ENCODE peak calls at places on chromosome 14, in seven cellular contexts. One of them, this sample, is unnamed.

GRCh38 chr14:102396531-102396930 is 33.8 kb downstream of the TECPR2 start:
- DNase-seq in GM10248: no peak
- DNase-seq in mucosa of gallbladder: no peak
- DNase-seq in prostate gland: no peak
- DNase-seq in uterus: no peak
- DNase-seq in H7: no peak
- DNase-seq in NCI-H345: no peak
- DNase-seq in this sample: no peak

GRCh38 chr14:94126800-94127199 is 2.6 kb downstream of the IFI27L2 start:
- DNase-seq in uterus: no peak
- DNase-seq in GM10248: no peak
- DNase-seq in prostate gland: no peak
- DNase-seq in H7: no peak
- DNase-seq in NCI-H345: no peak
- DNase-seq in mucosa of gallbladder: no peak
- DNase-seq in this sample: no peak

GRCh38 chr14:56143025-56143424 is 24.8 kb downstream of the PELI2 start:
- DNase-seq in H7: no peak
- DNase-seq in NCI-H345: no peak
- DNase-seq in prostate gland: no peak
- DNase-seq in uterus: no peak
- DNase-seq in mucosa of gallbladder: no peak
- DNase-seq in GM10248: no peak
- DNase-seq in this sample: no peak

GRCh38 chr14:103207404-103208072 is 84.3 kb downstream of the TNFAIP2 start:
- DNase-seq in mucosa of gallbladder: no peak
- DNase-seq in H7: peak; percentile 83
- DNase-seq in NCI-H345: peak; percentile 6
- DNase-seq in GM10248: no peak
- DNase-seq in uterus: peak; percentile 56
- DNase-seq in prostate gland: no peak
- DNase-seq in this sample: no peak

GRCh38 chr14:72614365-72614764 is 279.5 kb downstream of the DPF3 start:
- DNase-seq in NCI-H345: no peak
- DNase-seq in uterus: no peak
- DNase-seq in H7: no peak
- DNase-seq in prostate gland: no peak
- DNase-seq in GM10248: no peak
- DNase-seq in mucosa of gallbladder: no peak
- DNase-seq in this sample: no peak

GRCh38 chr14:52596320-52596719 is 43.7 kb downstream of the GPR137C start:
- DNase-seq in GM10248: no peak
- DNase-seq in mucosa of gallbladder: no peak
- DNase-seq in uterus: no peak
- DNase-seq in NCI-H345: peak; percentile 94
- DNase-seq in H7: no peak
- DNase-seq in prostate gland: no peak
- DNase-seq in this sample: no peak

GRCh38 chr14:67623114-67623513 is 3.4 kb downstream of the ARG2 start:
- DNase-seq in H7: no peak
- DNase-seq in uterus: no peak
- DNase-seq in prostate gland: peak; percentile 66
- DNase-seq in mucosa of gallbladder: no peak
- DNase-seq in GM10248: no peak
- DNase-seq in NCI-H345: no peak
- DNase-seq in this sample: no peak

GRCh38 chr14:99586054-99586760 is 17.8 kb downstream of the CCDC85C start:
- DNase-seq in H7: no peak
- DNase-seq in NCI-H345: no peak
- DNase-seq in uterus: no peak
- DNase-seq in GM10248: no peak
- DNase-seq in mucosa of gallbladder: no peak
- DNase-seq in prostate gland: no peak
- DNase-seq in this sample: no peak

GRCh38 chr14:99408286-99408970 is 72.2 kb downstream of the SETD3 start:
- DNase-seq in GM10248: no peak
- DNase-seq in H7: no peak
- DNase-seq in NCI-H345: no peak
- DNase-seq in prostate gland: no peak
- DNase-seq in uterus: no peak
- DNase-seq in mucosa of gallbladder: no peak
- DNase-seq in this sample: no peak

GRCh38 chr14:101087614-101088394 is 184.3 kb upstream of the RTL1 start:
- DNase-seq in GM10248: peak; percentile 6
- DNase-seq in mucosa of gallbladder: peak; percentile 9
- DNase-seq in prostate gland: no peak
- DNase-seq in uterus: no peak
- DNase-seq in NCI-H345: no peak
- DNase-seq in H7: no peak
- DNase-seq in this sample: no peak

GRCh38 chr14:96911499-96912130 is 114.4 kb downstream of the VRK1 start:
- DNase-seq in uterus: no peak
- DNase-seq in NCI-H345: no peak
- DNase-seq in mucosa of gallbladder: no peak
- DNase-seq in prostate gland: no peak
- DNase-seq in GM10248: no peak
- DNase-seq in H7: no peak
- DNase-seq in this sample: no peak

GRCh38 chr14:102804858-102805257 is 27.6 kb downstream of the TRAF3 start:
- DNase-seq in uterus: no peak
- DNase-seq in mucosa of gallbladder: no peak
- DNase-seq in NCI-H345: no peak
- DNase-seq in prostate gland: no peak
- DNase-seq in GM10248: no peak
- DNase-seq in H7: no peak
- DNase-seq in this sample: no peak

GRCh38 chr14:31968107-31968810 is 108.8 kb upstream of the ARHGAP5 start:
- DNase-seq in prostate gland: no peak
- DNase-seq in NCI-H345: no peak
- DNase-seq in mucosa of gallbladder: no peak
- DNase-seq in GM10248: no peak
- DNase-seq in uterus: no peak
- DNase-seq in H7: no peak
- DNase-seq in this sample: no peak

This sample was measured in occipital lobe.